ENCODE peak calls at places on chromosomes 11 and 22, in five cellular contexts. X, N, L, D and K are unnamed samples.
A peak's percentile ranks its signal among the peaks of the same experiment; 100 is the strongest.

GRCh38 chr11:129117595-129118350 is 74.4 kb downstream of the ARHGAP32 start:
- DNase-seq in X (peak; percentile 15), N (peak; percentile 77), L (peak; percentile 82), D (peak; percentile 66), K (peak; percentile 80)

GRCh38 chr11:130727715-130728114 is 188.6 kb downstream of the SNX19 start:
- DNase-seq in X (no peak), N (no peak), L (no peak), D (no peak), K (peak; percentile 38)

GRCh38 chr11:77141034-77141433 is 13.0 kb downstream of the MYO7A start:
- DNase-seq in X (no peak), N (peak; percentile 74), L (peak; percentile 91), D (peak; percentile 72), K (peak; percentile 71)

GRCh38 chr22:40000171-40000570 is 5.4 kb downstream of the FAM83F start:
- DNase-seq in X (no peak), N (no peak), L (no peak), D (no peak), K (no peak)

GRCh38 chr11:46504817-46505613 is 88.8 kb downstream of the AMBRA1 start:
- DNase-seq in X (no peak), N (no peak), L (peak; percentile 97), D (no peak), K (peak; percentile 37)

GRCh38 chr11:9529333-9529648 is 44.2 kb upstream of the WEE1 start:
- DNase-seq in X (no peak), N (no peak), L (no peak), D (no peak), K (peak; percentile 11)

GRCh38 chr11:118911880-118912741 is 13.6 kb downstream of the BCL9L start:
- DNase-seq in X (peak; percentile 78), N (peak; percentile 99), L (peak; percentile 93), D (peak; percentile 100), K (peak; percentile 88)

GRCh38 chr22:20783844-20784723 is 10.2 kb downstream of the SERPIND1 start:
- DNase-seq in X (no peak), N (peak; percentile 68), L (peak; percentile 74), D (peak; percentile 38), K (peak; percentile 79)

GRCh38 chr22:43476341-43476740 is 64.5 kb downstream of the MPPED1 start:
- DNase-seq in X (no peak), N (no peak), L (no peak), D (no peak), K (no peak)
- TF ChIP-seq CTCF in X (no peak), N (peak; percentile 11), L (no peak), D (no peak), K (no peak)

GRCh38 chr11:86811637-86812321 is 11.4 kb downstream of the PRSS23 start:
- DNase-seq in X (no peak), N (peak; percentile 76), L (peak; percentile 85), D (peak; percentile 85), K (peak; percentile 79)
- TF ChIP-seq CTCF in X (no peak), N (no peak), L (no peak), D (no peak), K (no peak)

GRCh38 chr22:37121887-37122591 is 12.5 kb upstream of the TMPRSS6 start:
- DNase-seq in X (peak; percentile 88), N (peak; percentile 56), L (peak; percentile 37), D (peak; percentile 72), K (peak; percentile 14)
- TF ChIP-seq CTCF in X (peak; percentile 35), N (no peak), L (no peak), D (no peak), K (no peak)

GRCh38 chr11:134270250-134270714 is 5.9 kb upstream of the GLB1L3 start:
- DNase-seq in X (no peak), N (peak; percentile 52), L (no peak), D (no peak), K (no peak)
- TF ChIP-seq CTCF in X (peak; percentile 25), N (peak; percentile 56), L (no peak), D (peak; percentile 59), K (no peak)

GRCh38 chr11:87300640-87301381 is 263.1 kb downstream of the TMEM135 start:
- DNase-seq in X (no peak), N (peak; percentile 15), L (peak; percentile 4), D (no peak), K (peak; percentile 10)
- TF ChIP-seq CTCF in X (no peak), N (peak; percentile 11), L (no peak), D (no peak), K (no peak)

GRCh38 chr22:49803134-49803533 is 24.5 kb downstream of the BRD1 start:
- DNase-seq in X (no peak), N (no peak), L (no peak), D (no peak), K (peak; percentile 43)

GRCh38 chr22:49801391-49802060 is 26.1 kb downstream of the BRD1 start:
- DNase-seq in X (no peak), N (no peak), L (no peak), D (no peak), K (no peak)

GRCh38 chr22:49799431-49800075 is 28.1 kb downstream of the BRD1 start:
- DNase-seq in X (no peak), N (no peak), L (no peak), D (no peak), K (no peak)

GRCh38 chr22:49798486-49799151 is 29.1 kb downstream of the BRD1 start:
- DNase-seq in X (no peak), N (no peak), L (no peak), D (no peak), K (no peak)

GRCh38 chr22:49800408-49801238 is 27.1 kb downstream of the BRD1 start:
- DNase-seq in X (no peak), N (no peak), L (no peak), D (no peak), K (no peak)
- TF ChIP-seq CTCF in X (no peak), N (no peak), L (no peak), D (no peak), K (no peak)

GRCh38 chr11:61609000-61609969 is 28.4 kb upstream of the SYT7 start:
- DNase-seq in X (no peak), N (peak; percentile 62), L (no peak), D (no peak), K (no peak)

GRCh38 chr11:61611309-61611708 is 30.4 kb upstream of the SYT7 start:
- DNase-seq in X (no peak), N (no peak), L (no peak), D (no peak), K (no peak)

GRCh38 chr11:61607920-61608599 is 27.2 kb upstream of the SYT7 start:
- DNase-seq in X (no peak), N (no peak), L (no peak), D (no peak), K (no peak)

GRCh38 chr11:61610905-61611304 is 30.0 kb upstream of the SYT7 start:
- DNase-seq in X (no peak), N (no peak), L (no peak), D (no peak), K (no peak)

DNA sequence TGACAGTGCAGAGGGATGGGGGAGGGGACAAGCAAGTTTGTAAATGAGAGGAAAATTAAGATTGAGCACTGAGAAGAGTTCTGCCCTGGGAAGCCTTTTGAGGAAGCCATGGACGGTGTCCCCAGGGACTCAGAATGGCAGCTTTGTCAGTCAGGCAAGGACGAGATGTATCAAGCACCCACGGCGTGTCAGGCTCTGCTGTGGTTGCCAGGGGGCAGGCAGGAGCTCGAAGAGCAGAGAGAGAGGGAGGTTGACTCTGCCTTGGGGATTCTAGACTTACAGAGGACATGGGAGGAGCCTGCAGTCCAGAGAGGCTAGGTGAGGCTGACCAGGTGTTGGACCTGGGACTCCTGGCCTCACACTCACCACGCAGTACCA is 29.1 kb upstream of the SYT7 start:
- DNase-seq in X (no peak), N (peak; percentile 28), L (no peak), D (no peak), K (no peak)
- TF ChIP-seq CTCF in X (no peak), N (peak; percentile 43), L (peak; percentile 26), D (peak; percentile 37), K (peak; percentile 12)